ENCODE peak calls at places on chromosomes 2 and 18, in ten cellular contexts. I is KG1; D is A549; A is renal cortical epithelial cell; K is NCI-H1105 treated with DMSO at 0.1 percent for 48 hours; H is Caki2; X is activated CD4-positive, alpha-beta T cell treated with anti-CD3 and anti-CD28 coated beads for 48 hours; E is NCI-H1417; P is transverse colon; F is progenitor cell of endocrine pancreas. G is an unnamed sample.

GRCh38 chr2:105127288-105127915 is 89.5 kb downstream of the MRPS9 start:
- DNase-seq in H (no peak), X (peak), D (no peak), K (no peak), A (no peak), P (no peak), I (no peak), E (no peak), F (no peak), G (no peak)

GRCh38 chr2:174337337-174338154 is 2.8 kb downstream of the SP9 start:
- DNase-seq in X (peak), D (no peak), H (no peak), K (peak), E (peak), P (no peak), A (no peak), I (peak), F (no peak), G (no peak)

GRCh38 chr2:232937278-232937906 is 67.3 kb downstream of the SNORC start:
- DNase-seq in A (peak), X (no peak), K (no peak), D (peak), P (no peak), F (no peak), E (no peak), H (peak), I (no peak), G (no peak)

GRCh38 chr2:6728156-6728555 is 137.6 kb downstream of the CMPK2 start:
- DNase-seq in K (no peak), X (no peak), P (no peak), F (no peak), A (no peak), D (no peak), E (no peak), I (no peak), H (no peak), G (no peak)

GRCh38 chr2:39188958-39189499 is 54.7 kb downstream of the CDKL4 start:
- DNase-seq in I (no peak), A (no peak), K (no peak), X (peak), D (no peak), F (no peak), H (no peak), E (no peak), P (no peak), G (no peak)

GRCh38 chr18:11115268-11115667 is 34.1 kb downstream of the PIEZO2 start:
- DNase-seq in D (no peak), X (no peak), K (no peak), H (no peak), E (no peak), P (no peak), A (no peak), F (no peak), I (no peak), G (no peak)

GRCh38 chr2:130835766-130836015 is 1.0 kb upstream of the ARHGEF4 start:
- DNase-seq in H (no peak), D (no peak), K (no peak), A (no peak), P (no peak), F (no peak), I (no peak), X (no peak), E (no peak), G (no peak)

GRCh38 chr2:58834404-58834803 is 593.3 kb upstream of the FANCL start:
- DNase-seq in K (no peak), X (peak), E (no peak), A (peak), P (no peak), F (peak), D (no peak), I (no peak), H (peak), G (no peak)

GRCh38 chr2:35035883-35036282 is 1319.7 kb upstream of the CRIM1 start:
- DNase-seq in K (no peak), H (no peak), X (no peak), A (peak), I (no peak), P (no peak), F (no peak), E (peak), D (peak), G (no peak)

GRCh38 chr2:206558492-206558891 is 83.8 kb upstream of the FAM237A start:
- DNase-seq in D (no peak), P (no peak), X (no peak), K (no peak), E (no peak), I (no peak), H (no peak), F (no peak), A (peak), G (no peak)

GRCh38 chr2:145254291-145254690 is 734.4 kb upstream of the ZEB2 start:
- DNase-seq in F (no peak), D (no peak), X (no peak), P (no peak), I (no peak), K (no peak), E (no peak), H (no peak), A (no peak), G (no peak)

GRCh38 chr18:63181706-63182105 is 137.9 kb downstream of the BCL2 start:
- DNase-seq in A (no peak), H (no peak), F (no peak), P (no peak), D (no peak), E (no peak), X (no peak), I (no peak), K (no peak), G (no peak)

GRCh38 chr2:181850914-181851560 is 40.5 kb upstream of the ITPRID2 start:
- DNase-seq in I (no peak), D (no peak), P (no peak), A (no peak), K (no peak), E (peak), F (no peak), X (no peak), H (no peak), G (no peak)

GRCh38 chr2:10451819-10452218 is 3.7 kb upstream of the ODC1 start:
- DNase-seq in A (no peak), F (no peak), X (no peak), I (no peak), D (no peak), K (no peak), P (no peak), E (no peak), H (no peak), G (no peak)

GRCh38 chr2:172083725-172084483 is 1.4 kb upstream of the DLX1 start:
- DNase-seq in X (peak), A (no peak), K (no peak), E (no peak), H (no peak), F (no peak), I (no peak), P (no peak), D (no peak), G (no peak)

GRCh38 chr2:179460530-179460929 is 195.9 kb upstream of the SESTD1 start:
- DNase-seq in E (no peak), P (no peak), X (peak), F (no peak), A (peak), K (no peak), H (peak), D (no peak), I (no peak), G (peak)

GRCh38 chr2:58535182-58535581 is 294.1 kb upstream of the FANCL start:
- DNase-seq in K (peak), F (no peak), D (no peak), E (peak), A (peak), H (peak), I (no peak), X (no peak), P (no peak), G (no peak)

GRCh38 chr2:62956646-62957045 is 94.0 kb upstream of the OTX1 start:
- DNase-seq in X (no peak), K (no peak), P (no peak), I (no peak), D (no peak), E (no peak), A (no peak), H (no peak), F (no peak), G (no peak)

G was measured in SW 1271.